ENCODE peak calls at places on chromosomes 12 and 14, in seven cellular contexts. R, E, L, S, Q, C and N are unnamed samples.

GRCh38 chr12:88897723-88898122 is 317.5 kb upstream of the KITLG start:
- DNase-seq in C (no peak), S (no peak), R (no peak), E (no peak), Q (peak), L (no peak), N (no peak)

GRCh38 chr12:123115409-123116111 is 35.3 kb downstream of the PITPNM2 start:
- DNase-seq in S (peak), E (no peak), C (no peak), R (no peak), L (no peak), Q (peak), N (no peak)

GRCh38 chr12:42679402-42679801 is 89.9 kb upstream of the PRICKLE1 start:
- DNase-seq in E (no peak), R (no peak), L (no peak), C (no peak), Q (peak), S (no peak), N (no peak)

GRCh38 chr12:115511971-115512370 is 765.5 kb downstream of the MED13L start:
- DNase-seq in C (no peak), R (no peak), L (peak), E (no peak), S (no peak), Q (no peak), N (no peak)

GRCh38 chr14:105107781-105108515 is 42.7 kb upstream of the GPR132 start:
- DNase-seq in R (peak), E (no peak), Q (no peak), S (no peak), C (no peak), L (no peak), N (no peak)

GRCh38 chr14:64879635-64880381 is at the start of gene SPTB:
- DNase-seq in S (peak), Q (no peak), R (no peak), E (peak), L (peak), C (peak), N (no peak)

GRCh38 chr14:92866181-92866752 is 56.7 kb upstream of the CHGA start:
- DNase-seq in L (no peak), R (no peak), S (no peak), Q (peak), E (no peak), C (no peak), N (no peak)

GRCh38 chr12:109725321-109726105 is 11.9 kb downstream of the FAM222A start:
- DNase-seq in L (no peak), E (no peak), C (peak), S (no peak), R (no peak), Q (no peak), N (no peak)

GRCh38 chr12:52204095-52204930 is 12.5 kb upstream of the KRT80 start:
- DNase-seq in L (no peak), C (peak), S (no peak), E (no peak), R (no peak), Q (peak), N (no peak)

GRCh38 chr14:71355324-71356201 is 448.3 kb downstream of the PCNX1 start:
- DNase-seq in S (no peak), C (no peak), R (no peak), L (peak), Q (no peak), E (peak), N (no peak)

GRCh38 chr12:98424726-98425401 is 90.5 kb upstream of the TMPO start:
- DNase-seq in L (peak), R (no peak), E (peak), S (no peak), C (peak), Q (peak), N (peak)

GRCh38 chr14:51533160-51533559 is 118.5 kb upstream of the FRMD6 start:
- DNase-seq in E (no peak), S (no peak), L (no peak), C (no peak), Q (no peak), R (no peak), N (no peak)

GRCh38 chr14:70873627-70874026 is 33.6 kb upstream of the PCNX1 start:
- DNase-seq in S (no peak), R (no peak), Q (no peak), L (no peak), E (no peak), C (no peak), N (no peak)

GRCh38 chr14:104247336-104248202 is 109.2 kb downstream of the KIF26A start:
- DNase-seq in S (no peak), L (no peak), C (peak), R (peak), E (peak), Q (no peak), N (peak)

GRCh38 chr12:44342371-44342770 is 506.5 kb downstream of the TMEM117 start:
- DNase-seq in C (no peak), S (no peak), L (no peak), E (no peak), R (no peak), Q (no peak), N (no peak)

GRCh38 chr12:41606741-41607460 is 418.8 kb downstream of the PDZRN4 start:
- DNase-seq in C (no peak), R (no peak), Q (no peak), S (no peak), E (no peak), L (no peak), N (no peak)

GRCh38 chr12:5856692-5857091 is 88.4 kb downstream of the ANO2 start:
- DNase-seq in Q (no peak), L (peak), C (no peak), E (no peak), R (no peak), S (no peak), N (no peak)

GRCh38 chr14:54220697-54221431 is 175.9 kb upstream of the CDKN3 start:
- DNase-seq in S (no peak), R (no peak), E (no peak), C (no peak), L (no peak), Q (no peak), N (no peak)

GRCh38 chr14:99562848-99563748 is 40.9 kb downstream of the CCDC85C start:
- DNase-seq in C (peak), R (peak), S (peak), Q (peak), E (peak), L (peak), N (no peak)

GRCh38 chr14:91246051-91246852 is 1.7 kb upstream of the GPR68 start:
- DNase-seq in C (no peak), R (no peak), L (no peak), S (no peak), Q (no peak), E (no peak), N (no peak)

DNA sequence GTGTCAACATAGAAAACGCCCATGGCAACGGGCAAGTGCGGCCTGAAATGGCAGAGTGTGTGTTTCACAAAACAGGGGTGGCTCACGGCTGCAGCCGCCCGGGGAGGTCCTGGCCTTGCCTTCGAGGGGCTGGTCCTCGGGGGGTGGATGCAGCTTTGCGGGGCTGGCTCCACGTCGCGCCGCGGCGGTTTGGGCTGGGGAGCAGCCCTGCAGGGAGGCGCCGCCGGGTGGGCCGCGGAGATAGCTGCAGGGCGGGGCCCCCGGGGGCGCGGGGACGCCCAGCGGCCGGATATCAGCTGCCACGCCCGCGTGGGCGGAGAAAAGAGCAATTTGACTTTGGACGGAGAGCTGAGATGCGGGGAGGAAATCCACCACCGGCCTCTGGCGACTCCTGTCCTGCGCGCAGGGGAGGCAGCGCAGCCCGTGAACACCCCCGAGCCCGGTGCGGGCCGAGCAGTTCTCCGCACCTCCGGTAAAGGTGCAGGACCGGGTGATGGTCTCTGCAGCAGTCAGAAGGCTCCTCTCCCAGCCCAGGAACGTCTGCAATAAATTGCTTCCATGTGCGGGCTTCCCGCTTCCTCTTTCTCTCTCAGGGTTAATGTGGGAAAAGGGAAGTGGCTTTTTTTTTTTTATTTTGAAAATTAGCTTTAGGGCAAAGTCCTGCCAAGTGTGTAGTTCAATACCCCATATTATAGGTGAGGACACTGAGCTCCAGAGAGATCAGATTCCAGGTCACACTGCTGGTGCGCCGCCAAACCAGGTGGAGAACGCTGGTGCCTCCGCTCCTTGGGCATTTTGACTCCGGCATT is 110.5 kb downstream of the ARF6 start:
- DNase-seq in C (peak), E (peak), R (peak), L (peak), Q (peak), S (peak), N (peak)
- TF ChIP-seq CTCF in C (no peak), E (no peak), R (no peak), L (no peak), Q (peak), S (peak), N (no peak)

DNA sequence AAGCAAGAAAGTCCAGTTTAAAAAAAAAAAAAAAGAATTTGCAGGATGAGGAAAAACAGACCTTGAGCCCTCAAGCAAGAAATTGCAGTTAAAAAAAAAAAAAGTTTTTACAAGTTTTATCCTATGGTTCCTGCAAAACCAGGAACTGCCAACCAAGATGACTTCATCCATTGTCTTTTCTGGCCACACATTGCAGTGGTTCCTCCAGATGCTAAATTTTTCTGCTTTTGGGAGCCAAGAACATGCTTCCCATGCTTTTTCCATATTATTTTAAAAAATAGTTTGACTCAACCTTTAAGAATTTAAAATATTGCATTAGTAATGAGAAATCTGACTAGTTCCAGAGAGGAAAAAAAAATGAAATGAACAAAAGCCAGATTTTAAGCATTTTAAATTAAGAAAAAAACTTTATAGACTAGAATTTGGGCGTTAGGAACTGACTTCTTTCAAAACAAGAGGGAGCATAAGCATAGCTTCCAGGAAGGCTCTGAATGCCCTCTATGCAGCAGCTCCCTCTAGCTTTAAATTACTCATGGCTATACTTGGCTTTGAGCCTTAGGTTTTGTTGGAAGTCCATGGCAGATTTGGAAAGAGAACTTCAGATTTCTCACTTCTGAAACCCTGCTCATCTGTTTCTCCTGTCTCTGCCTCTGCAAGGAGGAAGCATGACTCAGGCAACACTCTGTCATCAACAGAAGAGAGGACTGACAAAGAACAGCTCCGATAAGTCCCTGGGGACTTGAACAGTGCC is 124.5 kb downstream of the GPR65 start:
- DNase-seq in E (no peak), Q (peak), R (no peak), S (no peak), C (no peak), L (peak), N (no peak)
- TF ChIP-seq CTCF in E (no peak), Q (no peak), R (no peak), S (no peak), C (no peak), L (peak), N (no peak)

GRCh38 chr14:95055318-95055717 is 102.0 kb downstream of the DICER1 start:
- DNase-seq in S (no peak), L (no peak), Q (no peak), C (no peak), R (no peak), E (no peak), N (no peak)
- TF ChIP-seq CTCF in S (no peak), L (no peak), Q (no peak), C (no peak), R (no peak), E (no peak), N (no peak)

GRCh38 chr12:32034045-32034444 is 72.6 kb upstream of the BICD1 start:
- DNase-seq in L (no peak), R (no peak), E (no peak), C (no peak), Q (no peak), S (no peak), N (no peak)

GRCh38 chr12:32033411-32033810 is 73.2 kb upstream of the BICD1 start:
- DNase-seq in S (no peak), Q (no peak), E (no peak), R (no peak), L (no peak), C (no peak), N (no peak)

GRCh38 chr12:32039917-32040575 is 66.6 kb upstream of the BICD1 start:
- DNase-seq in S (no peak), L (no peak), C (no peak), R (no peak), E (no peak), Q (no peak), N (no peak)

GRCh38 chr12:32039341-32039740 is 67.3 kb upstream of the BICD1 start:
- DNase-seq in L (no peak), C (peak), E (no peak), S (no peak), R (no peak), Q (no peak), N (no peak)

DNA sequence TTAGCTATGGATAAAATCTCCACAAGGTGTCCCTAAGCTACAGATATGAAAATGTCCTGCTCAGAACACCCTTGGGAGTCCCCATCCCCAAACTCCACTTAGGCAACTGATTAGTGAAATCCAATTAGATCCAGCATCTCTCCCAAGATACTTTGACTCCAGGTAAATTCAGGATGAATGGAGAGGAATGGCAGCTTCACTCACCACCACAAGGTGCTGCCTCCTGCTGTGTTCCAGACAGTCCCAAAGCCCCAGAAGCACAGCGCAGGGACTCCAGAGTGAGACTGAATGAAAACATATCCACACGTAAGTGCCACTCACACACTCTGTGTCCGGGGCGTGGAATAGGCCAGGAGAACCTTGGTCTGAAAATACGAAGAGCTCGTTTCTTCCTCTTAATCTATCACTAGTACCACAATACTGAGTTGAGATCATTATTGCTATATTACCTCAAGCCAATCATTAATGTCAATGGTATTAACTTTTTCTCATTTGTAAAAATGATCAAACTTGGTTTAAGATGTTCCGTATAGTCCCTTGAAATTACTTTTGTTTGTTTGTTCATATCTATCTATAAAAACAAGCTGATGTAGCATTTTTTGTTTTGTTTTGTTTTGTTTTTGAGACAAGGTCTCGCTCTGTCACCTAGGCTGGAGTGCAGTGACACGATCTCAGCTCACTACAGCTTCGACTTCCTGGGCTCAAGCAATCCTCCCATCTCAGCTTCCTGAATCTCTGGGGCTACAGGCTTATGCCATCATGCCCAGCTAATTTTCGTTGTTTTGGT is 70.0 kb upstream of the BICD1 start:
- DNase-seq in S (no peak), E (no peak), L (no peak), R (no peak), Q (no peak), C (no peak), N (no peak)
- TF ChIP-seq CTCF in S (no peak), E (no peak), L (no peak), R (no peak), Q (no peak), C (peak), N (no peak)

GRCh38 chr14:68279777-68280233 is 460.2 kb downstream of the RAD51B start:
- DNase-seq in C (no peak), E (no peak), Q (no peak), R (no peak), L (no peak), S (no peak), N (no peak)
- TF ChIP-seq CTCF in C (no peak), E (no peak), Q (no peak), R (no peak), L (no peak), S (no peak), N (no peak)

GRCh38 chr14:29085546-29085945 is 319.0 kb downstream of the FOXG1 start:
- DNase-seq in S (no peak), Q (no peak), R (no peak), L (peak), E (no peak), C (no peak), N (no peak)
- TF ChIP-seq CTCF in S (no peak), Q (peak), R (no peak), L (peak), E (no peak), C (peak), N (no peak)

DNA sequence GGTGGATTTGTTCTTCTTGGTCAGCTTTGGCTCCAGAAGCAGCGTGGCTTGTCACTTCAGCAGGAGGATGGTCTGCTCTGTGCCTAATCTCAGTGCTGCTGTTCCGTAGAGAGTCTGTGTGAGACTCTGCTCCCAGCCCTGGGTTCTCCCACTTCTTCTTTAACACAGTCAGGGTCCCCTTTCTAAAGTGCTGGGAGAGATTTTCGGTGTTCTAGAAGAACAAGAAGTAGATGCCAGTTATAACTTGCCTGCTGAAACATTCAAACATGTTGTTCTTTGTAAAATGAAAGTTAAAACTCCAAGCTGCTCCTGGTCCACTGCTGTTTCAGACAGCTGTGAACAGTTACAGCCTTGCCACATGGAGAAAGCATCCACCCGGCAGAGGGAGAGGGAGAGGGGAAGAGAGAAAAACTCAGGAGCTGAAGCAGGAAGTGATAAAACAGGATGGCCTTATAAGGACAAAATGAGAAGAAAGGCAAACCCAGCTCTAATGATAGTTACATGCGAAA is 55.2 kb upstream of the CERS5 start:
- DNase-seq in E (peak), L (peak), S (peak), Q (peak), C (peak), R (peak), N (no peak)
- TF ChIP-seq CTCF in E (peak), L (peak), S (peak), Q (peak), C (peak), R (peak), N (no peak)

DNA sequence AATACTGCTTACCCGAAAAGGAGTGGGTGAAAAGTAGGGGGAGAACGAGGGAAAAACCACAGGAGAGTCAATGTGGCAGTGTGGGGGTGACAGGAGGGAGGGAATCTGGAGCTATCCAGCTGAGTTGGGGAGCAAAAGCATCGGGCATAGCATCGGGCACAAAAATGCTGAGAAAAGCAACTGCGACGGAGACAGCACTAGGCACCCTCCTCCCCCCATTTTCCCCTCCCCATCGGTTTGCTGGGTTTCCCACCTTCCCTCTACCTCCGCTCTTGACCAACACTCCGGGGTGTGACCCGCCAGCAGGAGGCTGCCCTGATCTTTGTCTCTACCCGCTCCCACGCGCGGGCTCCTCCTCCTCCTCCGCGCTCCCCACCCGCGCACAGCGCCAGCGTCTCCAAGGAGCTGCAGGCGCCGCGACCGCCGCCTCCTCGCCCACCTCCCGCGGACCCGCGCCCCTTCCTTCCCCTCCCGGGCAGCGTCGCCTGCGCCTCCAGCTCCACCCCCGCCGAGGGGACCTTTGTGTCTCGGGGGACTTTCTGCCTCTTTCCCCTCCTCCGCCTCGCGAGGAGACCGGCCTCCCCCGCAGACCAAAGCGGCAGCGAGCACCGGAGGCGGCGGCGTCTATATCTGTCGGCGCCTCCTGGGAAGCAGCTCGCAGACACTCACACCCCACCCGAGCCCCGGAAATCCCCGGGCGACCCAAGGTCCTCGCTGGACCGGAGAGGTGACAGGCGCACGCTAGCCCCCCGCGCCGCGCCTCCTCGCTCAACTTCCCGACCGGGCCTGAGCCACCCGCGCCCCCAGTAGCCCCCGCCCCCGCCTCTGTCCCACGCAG is 939 bp downstream of the CDK17 start:
- DNase-seq in C (peak), Q (peak), E (peak), S (peak), L (peak), R (peak), N (peak)
- TF ChIP-seq CTCF in C (no peak), Q (peak), E (peak), S (peak), L (no peak), R (peak), N (no peak)

GRCh38 chr12:125070117-125070516 is 4.9 kb downstream of the AACS start:
- DNase-seq in Q (no peak), L (peak), C (peak), R (no peak), S (no peak), E (no peak), N (no peak)
- TF ChIP-seq CTCF in Q (peak), L (peak), C (peak), R (peak), S (no peak), E (no peak), N (no peak)

GRCh38 chr14:100778078-100778927 is 47.6 kb upstream of the MEG3 start:
- DNase-seq in Q (no peak), C (no peak), R (peak), E (peak), L (no peak), S (no peak), N (no peak)
- TF ChIP-seq CTCF in Q (no peak), C (peak), R (no peak), E (no peak), L (no peak), S (peak), N (no peak)